ENCODE peak calls at places on chromosome 20, in eight cellular contexts. W is uterus, G is NCI-H1105 treated with DMSO at 0.1 percent for 48 hours, P is mesenteric fat pad, N is head of caudate nucleus, U is fibroblast of lung, Y is mammary epithelial cell, R is epithelial cell of esophagus. C is an unnamed sample.

GRCh38 chr20:17533396-17533795 is 2.2 kb upstream of the BFSP1 start:
- DNase-seq in N (no peak), R (peak), U (peak), G (peak), W (no peak), Y (peak), P (no peak), C (peak)

GRCh38 chr20:61726979-61727378 is 338.7 kb downstream of the TAF4 start:
- DNase-seq in R (no peak), W (no peak), Y (no peak), U (no peak), G (no peak), P (no peak), N (no peak), C (no peak)

GRCh38 chr20:59207742-59208357 is 44.2 kb downstream of the ZNF831 start:
- DNase-seq in U (no peak), Y (peak), G (peak), R (peak), N (peak), W (no peak), P (no peak), C (no peak)

GRCh38 chr20:63123326-63123725 is 92.6 kb downstream of the YTHDF1 start:
- DNase-seq in P (peak), N (no peak), G (no peak), R (no peak), U (no peak), Y (no peak), W (no peak), C (no peak)

GRCh38 chr20:63141531-63141930 is 74.4 kb downstream of the YTHDF1 start:
- DNase-seq in W (no peak), P (no peak), G (no peak), R (no peak), N (no peak), U (no peak), Y (no peak), C (no peak)

GRCh38 chr20:29690274-29690673 is 1567.2 kb upstream of the DEFB115 start:
- DNase-seq in N (no peak), G (no peak), U (no peak), R (no peak), P (no peak), Y (no peak), W (no peak), C (no peak)

GRCh38 chr20:19181552-19181951 is 30.9 kb upstream of the SLC24A3 start:
- DNase-seq in N (no peak), P (no peak), Y (peak), R (no peak), W (no peak), G (no peak), U (no peak), C (no peak)

GRCh38 chr20:47676912-47677311 is 108.4 kb downstream of the SULF2 start:
- DNase-seq in U (no peak), N (no peak), Y (no peak), W (no peak), P (peak), R (no peak), G (no peak), C (no peak)

GRCh38 chr20:56924976-56925695 is 296.0 kb downstream of the TFAP2C start:
- DNase-seq in U (no peak), N (no peak), W (no peak), G (no peak), R (peak), P (no peak), Y (no peak), C (no peak)

GRCh38 chr20:43507150-43508080 is at the start of gene L3MBTL1:
- DNase-seq in G (peak), U (peak), R (peak), Y (peak), N (peak), P (peak), W (no peak), C (no peak)

GRCh38 chr20:48204499-48204898 is 419.2 kb upstream of the SULF2 start:
- DNase-seq in P (no peak), R (no peak), G (no peak), Y (no peak), U (no peak), W (no peak), N (no peak), C (no peak)

GRCh38 chr20:59825944-59826759 is 107.3 kb downstream of the SYCP2 start:
- DNase-seq in U (no peak), P (peak), N (peak), R (peak), W (no peak), Y (peak), G (peak), C (peak)

GRCh38 chr20:60100780-60101179 is 142.6 kb downstream of the CDH26 start:
- DNase-seq in P (no peak), Y (no peak), W (no peak), N (no peak), G (no peak), R (no peak), U (no peak), C (no peak)

GRCh38 chr20:48159156-48159971 is 374.1 kb upstream of the SULF2 start:
- DNase-seq in W (no peak), U (no peak), R (no peak), N (no peak), P (no peak), Y (peak), G (no peak), C (no peak)

GRCh38 chr20:40652426-40652825 is 36.6 kb downstream of the MAFB start:
- DNase-seq in P (no peak), N (no peak), R (no peak), G (no peak), Y (no peak), W (no peak), U (peak), C (no peak)

GRCh38 chr20:46629341-46629740 is 21.9 kb downstream of the SLC13A3 start:
- DNase-seq in R (no peak), U (no peak), N (no peak), Y (no peak), G (no peak), P (no peak), W (no peak), C (no peak)

GRCh38 chr20:57999465-58000111 is 228.9 kb downstream of the ANKRD60 start:
- DNase-seq in P (no peak), Y (no peak), G (no peak), R (no peak), W (no peak), N (peak), U (no peak), C (no peak)

GRCh38 chr20:38222231-38222922 is 38.2 kb downstream of the KIAA1755 start:
- DNase-seq in Y (peak), N (peak), P (no peak), W (peak), R (peak), U (peak), G (peak), C (no peak)

GRCh38 chr20:63703471-63703975 is 4.3 kb downstream of the ARFRP1 start:
- DNase-seq in U (no peak), P (no peak), G (no peak), Y (no peak), R (no peak), N (no peak), W (no peak), C (no peak)

GRCh38 chr20:38343798-38344701 is 2.2 kb upstream of the LBP start:
- DNase-seq in U (no peak), P (no peak), G (no peak), R (no peak), N (no peak), Y (no peak), W (no peak), C (no peak)

GRCh38 chr20:38130687-38131587 is 34.1 kb downstream of the TGM2 start:
- DNase-seq in N (no peak), Y (no peak), U (no peak), P (peak), W (no peak), G (no peak), R (no peak), C (no peak)

GRCh38 chr20:10708342-10709185 is 34.8 kb upstream of the JAG1 start:
- DNase-seq in W (no peak), P (no peak), Y (peak), U (peak), R (peak), G (no peak), N (no peak), C (no peak)

GRCh38 chr20:53611449-53611894 is 17.8 kb upstream of the ZNF217 start:
- DNase-seq in G (no peak), P (peak), N (no peak), U (peak), R (peak), W (peak), Y (peak), C (no peak)